ENCODE peak calls at places on chromosome 4, in eight cellular contexts. N is activated CD8-positive, alpha-beta T cell treated with anti-CD3 and anti-CD28 coated beads, Interleukin-2, amount 10 ng/mL, durations not matched to agents 7 days and 5 days; T is neural crest cell; C is left lobe of liver; E is HT-29; Y is AG09319; M is HFFc6; K is stimulated activated naive B cell treated with anti-CD40 and anti-IgM and Interleukin-4, amounts not matched to agents 10 μg/mL and 1 μg/mL and 100 μg/mL, for 72 hours. D is an unnamed sample.
A peak's percentile ranks its signal among the peaks of the same experiment; 100 is the strongest.

GRCh38 chr4:184514121-184514988 is 40.0 kb upstream of the IRF2 start:
- DNase-seq in T (no peak), Y (peak; percentile 45), M (peak; percentile 79), N (peak; percentile 57), E (no peak), K (peak; percentile 81), C (no peak), D (peak; percentile 5)

GRCh38 chr4:115275615-115276014 is 162.2 kb upstream of the NDST4 start:
- DNase-seq in E (no peak), M (no peak), N (no peak), T (no peak), K (no peak), Y (no peak), C (no peak), D (no peak)

GRCh38 chr4:10461091-10461849 is 4.0 kb upstream of the ZNF518B start:
- DNase-seq in K (peak; percentile 71), E (no peak), Y (no peak), M (no peak), N (peak; percentile 79), C (peak; percentile 53), T (peak; percentile 66), D (no peak)

GRCh38 chr4:25813705-25814104 is 49.1 kb downstream of the SEL1L3 start:
- DNase-seq in E (no peak), K (no peak), M (peak; percentile 62), T (no peak), Y (no peak), N (no peak), C (no peak), D (no peak)

GRCh38 chr4:117400039-117400835 is 314.9 kb upstream of the TRAM1L1 start:
- DNase-seq in E (peak; percentile 4), N (no peak), C (no peak), T (no peak), Y (no peak), K (no peak), M (peak; percentile 4), D (no peak)

GRCh38 chr4:48635310-48635709 is 144.8 kb downstream of the FRYL start:
- DNase-seq in N (no peak), M (peak; percentile 37), C (no peak), E (peak; percentile 5), Y (no peak), K (no peak), T (no peak), D (no peak)

GRCh38 chr4:11438647-11439046 is 10.0 kb upstream of the HS3ST1 start:
- DNase-seq in Y (no peak), M (no peak), N (no peak), E (no peak), C (no peak), K (no peak), T (no peak), D (no peak)

GRCh38 chr4:94848326-94848725 is 90.6 kb downstream of the BMPR1B start:
- DNase-seq in Y (no peak), T (no peak), E (no peak), M (no peak), K (no peak), C (no peak), N (no peak), D (no peak)

GRCh38 chr4:98720871-98721480 is 62.6 kb upstream of the TSPAN5 start:
- DNase-seq in E (no peak), T (no peak), C (no peak), Y (no peak), M (peak; percentile 60), N (no peak), K (no peak), D (peak; percentile 90)

GRCh38 chr4:61405307-61405706 is 205.2 kb downstream of the ADGRL3 start:
- DNase-seq in E (no peak), M (no peak), Y (no peak), K (no peak), N (no peak), C (no peak), T (no peak), D (no peak)

GRCh38 chr4:44157611-44158277 is 290.9 kb downstream of the KCTD8 start:
- DNase-seq in E (peak; percentile 10), N (no peak), T (no peak), Y (no peak), C (no peak), M (no peak), K (no peak), D (no peak)

GRCh38 chr4:149923736-149924135 is 108.1 kb upstream of the IQCM start:
- DNase-seq in M (no peak), N (no peak), E (no peak), T (no peak), K (no peak), Y (no peak), C (no peak), D (no peak)

GRCh38 chr4:31370866-31371465 is 650.8 kb downstream of the PCDH7 start:
- DNase-seq in C (no peak), Y (peak; percentile 5), N (peak; percentile 20), K (no peak), E (peak; percentile 74), T (no peak), M (peak; percentile 2), D (peak; percentile 25)

GRCh38 chr4:77821775-77822174 is 2.6 kb upstream of the CNOT6L start:
- DNase-seq in M (no peak), E (no peak), T (no peak), K (no peak), N (peak; percentile 48), Y (no peak), C (no peak), D (no peak)

GRCh38 chr4:156790866-156791265 is 180.7 kb downstream of the PDGFC start:
- DNase-seq in E (peak; percentile 55), M (peak; percentile 65), K (no peak), T (no peak), Y (no peak), N (no peak), C (no peak), D (no peak)

GRCh38 chr4:165874799-165875371 is 1.8 kb downstream of the TLL1 start:
- DNase-seq in Y (no peak), E (no peak), C (peak; percentile 48), T (peak; percentile 4), K (no peak), M (no peak), N (no peak), D (no peak)

GRCh38 chr4:76272091-76272490 is 20.6 kb downstream of the FAM47E start:
- DNase-seq in E (no peak), M (no peak), N (no peak), C (no peak), Y (no peak), K (no peak), T (no peak), D (no peak)

GRCh38 chr4:10006604-10007435 is 14.5 kb downstream of the SLC2A9 start:
- DNase-seq in E (peak; percentile 88), N (no peak), C (peak; percentile 89), T (no peak), Y (no peak), M (no peak), K (no peak), D (no peak)

GRCh38 chr4:14810568-14810967 is 191.7 kb upstream of the CPEB2 start:
- DNase-seq in C (no peak), N (no peak), K (no peak), Y (no peak), E (no peak), M (no peak), T (no peak), D (no peak)

GRCh38 chr4:80078361-80079092 is 5.5 kb upstream of the ANTXR2 start:
- DNase-seq in K (no peak), M (no peak), T (no peak), C (no peak), Y (no peak), E (no peak), N (no peak), D (no peak)

GRCh38 chr4:32226201-32226600 is 1506.0 kb downstream of the PCDH7 start:
- DNase-seq in K (no peak), E (no peak), Y (no peak), M (no peak), C (no peak), T (no peak), N (no peak), D (no peak)

GRCh38 chr4:1544861-1545275 is 138.6 kb upstream of the NKX1-1 start:
- DNase-seq in Y (no peak), N (no peak), T (no peak), M (no peak), C (no peak), K (no peak), E (peak; percentile 69), D (no peak)

GRCh38 chr4:123597586-123597985 is 201.0 kb downstream of the SPRY1 start:
- DNase-seq in C (no peak), M (peak; percentile 45), N (no peak), E (no peak), Y (no peak), K (no peak), T (no peak), D (no peak)

GRCh38 chr4:93764647-93765246 is 63.8 kb upstream of the ATOH1 start:
- DNase-seq in Y (peak; percentile 14), T (peak; percentile 29), E (peak; percentile 73), K (no peak), N (peak; percentile 23), M (peak; percentile 37), C (no peak), D (peak; percentile 51)

GRCh38 chr4:41177016-41177415 is 37.3 kb downstream of the APBB2 start:
- DNase-seq in E (no peak), M (peak; percentile 80), Y (no peak), C (no peak), N (no peak), T (no peak), K (no peak), D (no peak)

GRCh38 chr4:99887837-99888236 is 6.4 kb downstream of the LAMTOR3 start:
- DNase-seq in K (no peak), M (no peak), N (no peak), C (no peak), E (no peak), T (no peak), Y (no peak), D (no peak)

GRCh38 chr4:87100093-87100634 is 120.3 kb downstream of the KLHL8 start:
- DNase-seq in T (no peak), M (no peak), C (no peak), E (no peak), Y (no peak), K (no peak), N (no peak), D (no peak)

GRCh38 chr4:40099010-40099409 is 42.4 kb downstream of the N4BP2 start:
- DNase-seq in K (no peak), N (no peak), M (no peak), E (no peak), T (no peak), Y (no peak), C (no peak), D (no peak)

GRCh38 chr4:89590102-89590501 is 246.9 kb downstream of the SNCA start:
- DNase-seq in T (no peak), M (no peak), E (no peak), N (no peak), Y (no peak), K (no peak), C (no peak), D (no peak)

GRCh38 chr4:71290074-71290473 is 48.7 kb upstream of the SLC4A4 start:
- DNase-seq in K (no peak), Y (peak; percentile 27), E (no peak), M (peak; percentile 83), N (no peak), C (no peak), T (no peak), D (no peak)

GRCh38 chr4:182928061-182928460 is 10.9 kb upstream of the DCTD start:
- DNase-seq in T (no peak), E (no peak), N (peak; percentile 30), K (no peak), M (no peak), C (no peak), Y (no peak), D (no peak)

D was measured in NCI-H2227 treated with DMSO at 0.1 percent for 48 hours.